ENCODE peak calls at places on chromosome 6, in seven cellular contexts. One of them, this sample, is unnamed.
A peak's percentile ranks its signal among the peaks of the same experiment; 100 is the strongest.

GRCh38 chr6:26470643-26471042 is 12.9 kb downstream of the BTN2A1 start:
- DNase-seq in GM12865: no peak
- DNase-seq in stomach: no peak
- DNase-seq in dorsolateral prefrontal cortex: no peak
- DNase-seq in activated CD8-positive, alpha-beta memory T cell treated with anti-CD3 and anti-CD28 coated beads, Interleukin-2, amount 50 U/mL, for 4 hours: no peak
- DNase-seq in activated naive CD8-positive, alpha-beta T cell treated with anti-CD3 and anti-CD28 coated beads, Interleukin-2, amount 50 U/mL, for 24 hours: no peak
- DNase-seq in Right ventricle myocardium superior: no peak
- DNase-seq in this sample: no peak

GRCh38 chr6:16949696-16950095 is 152.2 kb upstream of the STMND1 start:
- DNase-seq in Right ventricle myocardium superior: no peak
- DNase-seq in stomach: no peak
- DNase-seq in activated CD8-positive, alpha-beta memory T cell treated with anti-CD3 and anti-CD28 coated beads, Interleukin-2, amount 50 U/mL, for 4 hours: no peak
- DNase-seq in dorsolateral prefrontal cortex: no peak
- DNase-seq in GM12865: no peak
- DNase-seq in activated naive CD8-positive, alpha-beta T cell treated with anti-CD3 and anti-CD28 coated beads, Interleukin-2, amount 50 U/mL, for 24 hours: no peak
- DNase-seq in this sample: no peak

GRCh38 chr6:105883966-105884365 is 202.2 kb upstream of the PRDM1 start:
- DNase-seq in activated CD8-positive, alpha-beta memory T cell treated with anti-CD3 and anti-CD28 coated beads, Interleukin-2, amount 50 U/mL, for 4 hours: no peak
- DNase-seq in Right ventricle myocardium superior: no peak
- DNase-seq in GM12865: no peak
- DNase-seq in dorsolateral prefrontal cortex: no peak
- DNase-seq in stomach: no peak
- DNase-seq in activated naive CD8-positive, alpha-beta T cell treated with anti-CD3 and anti-CD28 coated beads, Interleukin-2, amount 50 U/mL, for 24 hours: no peak
- DNase-seq in this sample: no peak

GRCh38 chr6:10256113-10256690 is 158.7 kb downstream of the TFAP2A start:
- DNase-seq in activated naive CD8-positive, alpha-beta T cell treated with anti-CD3 and anti-CD28 coated beads, Interleukin-2, amount 50 U/mL, for 24 hours: no peak
- DNase-seq in activated CD8-positive, alpha-beta memory T cell treated with anti-CD3 and anti-CD28 coated beads, Interleukin-2, amount 50 U/mL, for 4 hours: no peak
- DNase-seq in Right ventricle myocardium superior: no peak
- DNase-seq in GM12865: peak; percentile 30
- DNase-seq in dorsolateral prefrontal cortex: no peak
- DNase-seq in stomach: no peak
- DNase-seq in this sample: no peak

GRCh38 chr6:21800948-21801438 is 207.4 kb downstream of the SOX4 start:
- DNase-seq in GM12865: no peak
- DNase-seq in dorsolateral prefrontal cortex: no peak
- DNase-seq in Right ventricle myocardium superior: no peak
- DNase-seq in activated CD8-positive, alpha-beta memory T cell treated with anti-CD3 and anti-CD28 coated beads, Interleukin-2, amount 50 U/mL, for 4 hours: no peak
- DNase-seq in stomach: no peak
- DNase-seq in activated naive CD8-positive, alpha-beta T cell treated with anti-CD3 and anti-CD28 coated beads, Interleukin-2, amount 50 U/mL, for 24 hours: no peak
- DNase-seq in this sample: no peak

GRCh38 chr6:145034664-145035063 is 700.7 kb downstream of the EPM2A start:
- DNase-seq in dorsolateral prefrontal cortex: no peak
- DNase-seq in activated naive CD8-positive, alpha-beta T cell treated with anti-CD3 and anti-CD28 coated beads, Interleukin-2, amount 50 U/mL, for 24 hours: no peak
- DNase-seq in Right ventricle myocardium superior: no peak
- DNase-seq in GM12865: no peak
- DNase-seq in activated CD8-positive, alpha-beta memory T cell treated with anti-CD3 and anti-CD28 coated beads, Interleukin-2, amount 50 U/mL, for 4 hours: no peak
- DNase-seq in stomach: no peak
- DNase-seq in this sample: no peak

GRCh38 chr6:156437084-156437879 is 339.9 kb upstream of the ARID1B start:
- DNase-seq in activated CD8-positive, alpha-beta memory T cell treated with anti-CD3 and anti-CD28 coated beads, Interleukin-2, amount 50 U/mL, for 4 hours: no peak
- DNase-seq in Right ventricle myocardium superior: no peak
- DNase-seq in activated naive CD8-positive, alpha-beta T cell treated with anti-CD3 and anti-CD28 coated beads, Interleukin-2, amount 50 U/mL, for 24 hours: no peak
- DNase-seq in stomach: no peak
- DNase-seq in GM12865: no peak
- DNase-seq in dorsolateral prefrontal cortex: no peak
- DNase-seq in this sample: no peak

GRCh38 chr6:89925826-89926225 is 31.6 kb downstream of the GJA10 start:
- DNase-seq in activated naive CD8-positive, alpha-beta T cell treated with anti-CD3 and anti-CD28 coated beads, Interleukin-2, amount 50 U/mL, for 24 hours: no peak
- DNase-seq in GM12865: no peak
- DNase-seq in dorsolateral prefrontal cortex: no peak
- DNase-seq in activated CD8-positive, alpha-beta memory T cell treated with anti-CD3 and anti-CD28 coated beads, Interleukin-2, amount 50 U/mL, for 4 hours: no peak
- DNase-seq in stomach: no peak
- DNase-seq in Right ventricle myocardium superior: no peak
- DNase-seq in this sample: no peak

GRCh38 chr6:38420207-38420606 is 219.5 kb downstream of the BTBD9 start:
- DNase-seq in activated CD8-positive, alpha-beta memory T cell treated with anti-CD3 and anti-CD28 coated beads, Interleukin-2, amount 50 U/mL, for 4 hours: no peak
- DNase-seq in Right ventricle myocardium superior: no peak
- DNase-seq in stomach: no peak
- DNase-seq in GM12865: no peak
- DNase-seq in dorsolateral prefrontal cortex: no peak
- DNase-seq in activated naive CD8-positive, alpha-beta T cell treated with anti-CD3 and anti-CD28 coated beads, Interleukin-2, amount 50 U/mL, for 24 hours: no peak
- DNase-seq in this sample: no peak

GRCh38 chr6:14436593-14436992 is 319.0 kb downstream of the CD83 start:
- DNase-seq in Right ventricle myocardium superior: no peak
- DNase-seq in activated CD8-positive, alpha-beta memory T cell treated with anti-CD3 and anti-CD28 coated beads, Interleukin-2, amount 50 U/mL, for 4 hours: no peak
- DNase-seq in activated naive CD8-positive, alpha-beta T cell treated with anti-CD3 and anti-CD28 coated beads, Interleukin-2, amount 50 U/mL, for 24 hours: no peak
- DNase-seq in stomach: no peak
- DNase-seq in GM12865: no peak
- DNase-seq in dorsolateral prefrontal cortex: no peak
- DNase-seq in this sample: no peak

GRCh38 chr6:44021628-44022295 is 105.5 kb downstream of the MRPL14 start:
- DNase-seq in activated CD8-positive, alpha-beta memory T cell treated with anti-CD3 and anti-CD28 coated beads, Interleukin-2, amount 50 U/mL, for 4 hours: no peak
- DNase-seq in stomach: no peak
- DNase-seq in activated naive CD8-positive, alpha-beta T cell treated with anti-CD3 and anti-CD28 coated beads, Interleukin-2, amount 50 U/mL, for 24 hours: no peak
- DNase-seq in GM12865: no peak
- DNase-seq in dorsolateral prefrontal cortex: no peak
- DNase-seq in Right ventricle myocardium superior: no peak
- DNase-seq in this sample: peak; percentile 56

GRCh38 chr6:137309078-137309762 is 90.0 kb upstream of the IFNGR1 start:
- DNase-seq in stomach: peak; percentile 86
- DNase-seq in Right ventricle myocardium superior: peak; percentile 79
- DNase-seq in activated CD8-positive, alpha-beta memory T cell treated with anti-CD3 and anti-CD28 coated beads, Interleukin-2, amount 50 U/mL, for 4 hours: no peak
- DNase-seq in dorsolateral prefrontal cortex: peak; percentile 45
- DNase-seq in activated naive CD8-positive, alpha-beta T cell treated with anti-CD3 and anti-CD28 coated beads, Interleukin-2, amount 50 U/mL, for 24 hours: peak; percentile 4
- DNase-seq in GM12865: peak; percentile 10
- DNase-seq in this sample: peak; percentile 82

GRCh38 chr6:2209226-2209809 is 36.1 kb downstream of the GMDS start:
- DNase-seq in Right ventricle myocardium superior: no peak
- DNase-seq in GM12865: peak; percentile 82
- DNase-seq in stomach: peak; percentile 70
- DNase-seq in dorsolateral prefrontal cortex: no peak
- DNase-seq in activated naive CD8-positive, alpha-beta T cell treated with anti-CD3 and anti-CD28 coated beads, Interleukin-2, amount 50 U/mL, for 24 hours: peak; percentile 36
- DNase-seq in activated CD8-positive, alpha-beta memory T cell treated with anti-CD3 and anti-CD28 coated beads, Interleukin-2, amount 50 U/mL, for 4 hours: peak; percentile 40
- DNase-seq in this sample: no peak

GRCh38 chr6:22880686-22881433 is 311.5 kb downstream of the HDGFL1 start:
- DNase-seq in dorsolateral prefrontal cortex: no peak
- DNase-seq in Right ventricle myocardium superior: no peak
- DNase-seq in GM12865: no peak
- DNase-seq in stomach: no peak
- DNase-seq in activated naive CD8-positive, alpha-beta T cell treated with anti-CD3 and anti-CD28 coated beads, Interleukin-2, amount 50 U/mL, for 24 hours: no peak
- DNase-seq in activated CD8-positive, alpha-beta memory T cell treated with anti-CD3 and anti-CD28 coated beads, Interleukin-2, amount 50 U/mL, for 4 hours: no peak
- DNase-seq in this sample: no peak

GRCh38 chr6:9398794-9399373 is 963.5 kb upstream of the SLC35B3 start:
- DNase-seq in dorsolateral prefrontal cortex: peak; percentile 28
- DNase-seq in GM12865: no peak
- DNase-seq in stomach: no peak
- DNase-seq in activated CD8-positive, alpha-beta memory T cell treated with anti-CD3 and anti-CD28 coated beads, Interleukin-2, amount 50 U/mL, for 4 hours: no peak
- DNase-seq in Right ventricle myocardium superior: peak; percentile 41
- DNase-seq in activated naive CD8-positive, alpha-beta T cell treated with anti-CD3 and anti-CD28 coated beads, Interleukin-2, amount 50 U/mL, for 24 hours: no peak
- DNase-seq in this sample: no peak

GRCh38 chr6:135383297-135383696 is 114.2 kb downstream of the AHI1 start:
- DNase-seq in Right ventricle myocardium superior: no peak
- DNase-seq in stomach: no peak
- DNase-seq in dorsolateral prefrontal cortex: no peak
- DNase-seq in activated CD8-positive, alpha-beta memory T cell treated with anti-CD3 and anti-CD28 coated beads, Interleukin-2, amount 50 U/mL, for 4 hours: no peak
- DNase-seq in GM12865: no peak
- DNase-seq in activated naive CD8-positive, alpha-beta T cell treated with anti-CD3 and anti-CD28 coated beads, Interleukin-2, amount 50 U/mL, for 24 hours: no peak
- DNase-seq in this sample: no peak

GRCh38 chr6:12348530-12349511 is 58.7 kb downstream of the EDN1 start:
- DNase-seq in Right ventricle myocardium superior: no peak
- DNase-seq in GM12865: no peak
- DNase-seq in activated CD8-positive, alpha-beta memory T cell treated with anti-CD3 and anti-CD28 coated beads, Interleukin-2, amount 50 U/mL, for 4 hours: no peak
- DNase-seq in dorsolateral prefrontal cortex: no peak
- DNase-seq in stomach: peak; percentile 58
- DNase-seq in activated naive CD8-positive, alpha-beta T cell treated with anti-CD3 and anti-CD28 coated beads, Interleukin-2, amount 50 U/mL, for 24 hours: no peak
- DNase-seq in this sample: no peak

GRCh38 chr6:157893238-157893637 is 70.2 kb downstream of the SNX9 start:
- DNase-seq in dorsolateral prefrontal cortex: no peak
- DNase-seq in Right ventricle myocardium superior: no peak
- DNase-seq in GM12865: no peak
- DNase-seq in stomach: no peak
- DNase-seq in activated naive CD8-positive, alpha-beta T cell treated with anti-CD3 and anti-CD28 coated beads, Interleukin-2, amount 50 U/mL, for 24 hours: no peak
- DNase-seq in activated CD8-positive, alpha-beta memory T cell treated with anti-CD3 and anti-CD28 coated beads, Interleukin-2, amount 50 U/mL, for 4 hours: peak; percentile 58
- DNase-seq in this sample: no peak

GRCh38 chr6:37889015-37889885 is 69.7 kb downstream of the ZFAND3 start:
- DNase-seq in stomach: no peak
- DNase-seq in dorsolateral prefrontal cortex: no peak
- DNase-seq in GM12865: no peak
- DNase-seq in activated CD8-positive, alpha-beta memory T cell treated with anti-CD3 and anti-CD28 coated beads, Interleukin-2, amount 50 U/mL, for 4 hours: no peak
- DNase-seq in activated naive CD8-positive, alpha-beta T cell treated with anti-CD3 and anti-CD28 coated beads, Interleukin-2, amount 50 U/mL, for 24 hours: no peak
- DNase-seq in Right ventricle myocardium superior: no peak
- DNase-seq in this sample: no peak

GRCh38 chr6:168345896-168346754 is 26.5 kb upstream of the DACT2 start:
- DNase-seq in activated naive CD8-positive, alpha-beta T cell treated with anti-CD3 and anti-CD28 coated beads, Interleukin-2, amount 50 U/mL, for 24 hours: no peak
- DNase-seq in Right ventricle myocardium superior: no peak
- DNase-seq in GM12865: no peak
- DNase-seq in dorsolateral prefrontal cortex: no peak
- DNase-seq in stomach: no peak
- DNase-seq in activated CD8-positive, alpha-beta memory T cell treated with anti-CD3 and anti-CD28 coated beads, Interleukin-2, amount 50 U/mL, for 4 hours: no peak
- DNase-seq in this sample: no peak

GRCh38 chr6:55833284-55833683 is 42.1 kb downstream of the BMP5 start:
- DNase-seq in dorsolateral prefrontal cortex: no peak
- DNase-seq in GM12865: peak; percentile 54
- DNase-seq in Right ventricle myocardium superior: no peak
- DNase-seq in activated naive CD8-positive, alpha-beta T cell treated with anti-CD3 and anti-CD28 coated beads, Interleukin-2, amount 50 U/mL, for 24 hours: no peak
- DNase-seq in activated CD8-positive, alpha-beta memory T cell treated with anti-CD3 and anti-CD28 coated beads, Interleukin-2, amount 50 U/mL, for 4 hours: no peak
- DNase-seq in stomach: no peak
- DNase-seq in this sample: no peak

GRCh38 chr6:140480852-140481251 is 1106.4 kb upstream of the CITED2 start:
- DNase-seq in GM12865: peak; percentile 7
- DNase-seq in Right ventricle myocardium superior: no peak
- DNase-seq in dorsolateral prefrontal cortex: no peak
- DNase-seq in activated CD8-positive, alpha-beta memory T cell treated with anti-CD3 and anti-CD28 coated beads, Interleukin-2, amount 50 U/mL, for 4 hours: no peak
- DNase-seq in stomach: no peak
- DNase-seq in activated naive CD8-positive, alpha-beta T cell treated with anti-CD3 and anti-CD28 coated beads, Interleukin-2, amount 50 U/mL, for 24 hours: no peak
- DNase-seq in this sample: no peak

GRCh38 chr6:78875505-78875904 is 8.2 kb downstream of the IRAK1BP1 start:
- DNase-seq in activated naive CD8-positive, alpha-beta T cell treated with anti-CD3 and anti-CD28 coated beads, Interleukin-2, amount 50 U/mL, for 24 hours: no peak
- DNase-seq in GM12865: no peak
- DNase-seq in stomach: no peak
- DNase-seq in dorsolateral prefrontal cortex: no peak
- DNase-seq in Right ventricle myocardium superior: no peak
- DNase-seq in activated CD8-positive, alpha-beta memory T cell treated with anti-CD3 and anti-CD28 coated beads, Interleukin-2, amount 50 U/mL, for 4 hours: no peak
- DNase-seq in this sample: no peak

GRCh38 chr6:142984386-142984785 is 39.4 kb upstream of the HIVEP2 start:
- DNase-seq in activated CD8-positive, alpha-beta memory T cell treated with anti-CD3 and anti-CD28 coated beads, Interleukin-2, amount 50 U/mL, for 4 hours: no peak
- DNase-seq in stomach: no peak
- DNase-seq in Right ventricle myocardium superior: no peak
- DNase-seq in dorsolateral prefrontal cortex: no peak
- DNase-seq in activated naive CD8-positive, alpha-beta T cell treated with anti-CD3 and anti-CD28 coated beads, Interleukin-2, amount 50 U/mL, for 24 hours: no peak
- DNase-seq in GM12865: no peak
- DNase-seq in this sample: no peak

GRCh38 chr6:88566746-88567534 is 396.5 kb downstream of the RNGTT start:
- DNase-seq in Right ventricle myocardium superior: no peak
- DNase-seq in GM12865: peak; percentile 56
- DNase-seq in activated CD8-positive, alpha-beta memory T cell treated with anti-CD3 and anti-CD28 coated beads, Interleukin-2, amount 50 U/mL, for 4 hours: no peak
- DNase-seq in stomach: no peak
- DNase-seq in activated naive CD8-positive, alpha-beta T cell treated with anti-CD3 and anti-CD28 coated beads, Interleukin-2, amount 50 U/mL, for 24 hours: no peak
- DNase-seq in dorsolateral prefrontal cortex: no peak
- DNase-seq in this sample: no peak

GRCh38 chr6:14945461-14946210 is 300.2 kb upstream of the JARID2 start:
- DNase-seq in activated CD8-positive, alpha-beta memory T cell treated with anti-CD3 and anti-CD28 coated beads, Interleukin-2, amount 50 U/mL, for 4 hours: no peak
- DNase-seq in GM12865: no peak
- DNase-seq in stomach: no peak
- DNase-seq in dorsolateral prefrontal cortex: no peak
- DNase-seq in Right ventricle myocardium superior: no peak
- DNase-seq in activated naive CD8-positive, alpha-beta T cell treated with anti-CD3 and anti-CD28 coated beads, Interleukin-2, amount 50 U/mL, for 24 hours: no peak
- DNase-seq in this sample: no peak

GRCh38 chr6:39173276-39173675 is 56.0 kb downstream of the KCNK5 start:
- DNase-seq in GM12865: no peak
- DNase-seq in activated CD8-positive, alpha-beta memory T cell treated with anti-CD3 and anti-CD28 coated beads, Interleukin-2, amount 50 U/mL, for 4 hours: no peak
- DNase-seq in Right ventricle myocardium superior: no peak
- DNase-seq in dorsolateral prefrontal cortex: no peak
- DNase-seq in stomach: no peak
- DNase-seq in activated naive CD8-positive, alpha-beta T cell treated with anti-CD3 and anti-CD28 coated beads, Interleukin-2, amount 50 U/mL, for 24 hours: no peak
- DNase-seq in this sample: no peak

GRCh38 chr6:30483677-30484279 is 5.5 kb upstream of the HLA-E start:
- DNase-seq in dorsolateral prefrontal cortex: no peak
- DNase-seq in GM12865: peak; percentile 79
- DNase-seq in activated naive CD8-positive, alpha-beta T cell treated with anti-CD3 and anti-CD28 coated beads, Interleukin-2, amount 50 U/mL, for 24 hours: no peak
- DNase-seq in activated CD8-positive, alpha-beta memory T cell treated with anti-CD3 and anti-CD28 coated beads, Interleukin-2, amount 50 U/mL, for 4 hours: no peak
- DNase-seq in Right ventricle myocardium superior: no peak
- DNase-seq in stomach: no peak
- DNase-seq in this sample: no peak

GRCh38 chr6:148700713-148701392 is 46.0 kb upstream of the UST start:
- DNase-seq in Right ventricle myocardium superior: no peak
- DNase-seq in GM12865: peak; percentile 48
- DNase-seq in activated naive CD8-positive, alpha-beta T cell treated with anti-CD3 and anti-CD28 coated beads, Interleukin-2, amount 50 U/mL, for 24 hours: no peak
- DNase-seq in activated CD8-positive, alpha-beta memory T cell treated with anti-CD3 and anti-CD28 coated beads, Interleukin-2, amount 50 U/mL, for 4 hours: no peak
- DNase-seq in dorsolateral prefrontal cortex: no peak
- DNase-seq in stomach: no peak
- DNase-seq in this sample: no peak

GRCh38 chr6:6004147-6004995 is 2.4 kb downstream of the NRN1 start:
- DNase-seq in GM12865: no peak
- DNase-seq in stomach: no peak
- DNase-seq in activated CD8-positive, alpha-beta memory T cell treated with anti-CD3 and anti-CD28 coated beads, Interleukin-2, amount 50 U/mL, for 4 hours: no peak
- DNase-seq in activated naive CD8-positive, alpha-beta T cell treated with anti-CD3 and anti-CD28 coated beads, Interleukin-2, amount 50 U/mL, for 24 hours: no peak
- DNase-seq in Right ventricle myocardium superior: no peak
- DNase-seq in dorsolateral prefrontal cortex: no peak
- DNase-seq in this sample: no peak

GRCh38 chr6:34315780-34316179 is 67.0 kb upstream of the SMIM29 start:
- DNase-seq in dorsolateral prefrontal cortex: no peak
- DNase-seq in stomach: no peak
- DNase-seq in Right ventricle myocardium superior: no peak
- DNase-seq in activated CD8-positive, alpha-beta memory T cell treated with anti-CD3 and anti-CD28 coated beads, Interleukin-2, amount 50 U/mL, for 4 hours: no peak
- DNase-seq in activated naive CD8-positive, alpha-beta T cell treated with anti-CD3 and anti-CD28 coated beads, Interleukin-2, amount 50 U/mL, for 24 hours: no peak
- DNase-seq in GM12865: peak; percentile 77
- DNase-seq in this sample: no peak

GRCh38 chr6:723540-723939 is 30.6 kb upstream of the EXOC2 start:
- DNase-seq in activated CD8-positive, alpha-beta memory T cell treated with anti-CD3 and anti-CD28 coated beads, Interleukin-2, amount 50 U/mL, for 4 hours: no peak
- DNase-seq in dorsolateral prefrontal cortex: no peak
- DNase-seq in Right ventricle myocardium superior: no peak
- DNase-seq in GM12865: no peak
- DNase-seq in stomach: no peak
- DNase-seq in activated naive CD8-positive, alpha-beta T cell treated with anti-CD3 and anti-CD28 coated beads, Interleukin-2, amount 50 U/mL, for 24 hours: no peak
- DNase-seq in this sample: no peak

GRCh38 chr6:43089874-43090556 is 13.9 kb downstream of the PTK7 start:
- DNase-seq in activated naive CD8-positive, alpha-beta T cell treated with anti-CD3 and anti-CD28 coated beads, Interleukin-2, amount 50 U/mL, for 24 hours: no peak
- DNase-seq in dorsolateral prefrontal cortex: no peak
- DNase-seq in stomach: no peak
- DNase-seq in activated CD8-positive, alpha-beta memory T cell treated with anti-CD3 and anti-CD28 coated beads, Interleukin-2, amount 50 U/mL, for 4 hours: no peak
- DNase-seq in GM12865: no peak
- DNase-seq in Right ventricle myocardium superior: no peak
- DNase-seq in this sample: peak; percentile 40

GRCh38 chr6:34497411-34497810 is 31.5 kb downstream of the PACSIN1 start:
- DNase-seq in dorsolateral prefrontal cortex: peak; percentile 3
- DNase-seq in stomach: no peak
- DNase-seq in GM12865: no peak
- DNase-seq in activated naive CD8-positive, alpha-beta T cell treated with anti-CD3 and anti-CD28 coated beads, Interleukin-2, amount 50 U/mL, for 24 hours: no peak
- DNase-seq in activated CD8-positive, alpha-beta memory T cell treated with anti-CD3 and anti-CD28 coated beads, Interleukin-2, amount 50 U/mL, for 4 hours: no peak
- DNase-seq in Right ventricle myocardium superior: no peak
- DNase-seq in this sample: peak; percentile 33

GRCh38 chr6:15096894-15097837 is 148.7 kb upstream of the JARID2 start:
- DNase-seq in GM12865: no peak
- DNase-seq in dorsolateral prefrontal cortex: no peak
- DNase-seq in stomach: no peak
- DNase-seq in activated CD8-positive, alpha-beta memory T cell treated with anti-CD3 and anti-CD28 coated beads, Interleukin-2, amount 50 U/mL, for 4 hours: no peak
- DNase-seq in activated naive CD8-positive, alpha-beta T cell treated with anti-CD3 and anti-CD28 coated beads, Interleukin-2, amount 50 U/mL, for 24 hours: no peak
- DNase-seq in Right ventricle myocardium superior: no peak
- DNase-seq in this sample: no peak

GRCh38 chr6:148430897-148431296 is 88.3 kb downstream of the SASH1 start:
- DNase-seq in dorsolateral prefrontal cortex: no peak
- DNase-seq in stomach: no peak
- DNase-seq in activated naive CD8-positive, alpha-beta T cell treated with anti-CD3 and anti-CD28 coated beads, Interleukin-2, amount 50 U/mL, for 24 hours: no peak
- DNase-seq in GM12865: no peak
- DNase-seq in Right ventricle myocardium superior: no peak
- DNase-seq in activated CD8-positive, alpha-beta memory T cell treated with anti-CD3 and anti-CD28 coated beads, Interleukin-2, amount 50 U/mL, for 4 hours: no peak
- DNase-seq in this sample: no peak

This sample was measured in spleen.